ENCODE peak calls at places on chromosomes 7 and 10, in five cellular contexts. Y is HEK293T, O is GM12878, I is HepG2, D is SK-N-SH. F is an unnamed sample.

GRCh38 chr7:145978769-145979168 is 137.8 kb upstream of the CNTNAP2 start:
- DNase-seq in I (no peak), D (no peak), O (no peak), Y (no peak), F (no peak)

GRCh38 chr7:3916146-3916545 is 615.1 kb downstream of the SDK1 start:
- DNase-seq in Y (no peak), O (no peak), D (no peak), I (peak; percentile 40), F (no peak)

GRCh38 chr7:18384491-18385143 is 110.9 kb upstream of the HDAC9 start:
- DNase-seq in O (no peak), Y (no peak), I (no peak), D (no peak), F (no peak)

GRCh38 chr7:69476416-69476815 is 121.9 kb upstream of the AUTS2 start:
- DNase-seq in D (no peak), O (no peak), Y (no peak), I (no peak), F (no peak)

GRCh38 chr10:490891-491571 is 198.4 kb downstream of the DIP2C start:
- DNase-seq in D (peak; percentile 53), I (no peak), Y (no peak), O (no peak), F (no peak)

GRCh38 chr7:100867040-100867795 is at the start of gene TRIP6:
- DNase-seq in Y (peak; percentile 81), D (peak; percentile 59), I (no peak), O (no peak), F (peak; percentile 97)

GRCh38 chr10:99172130-99172738 is 63.4 kb downstream of the HPSE2 start:
- DNase-seq in Y (peak; percentile 62), O (no peak), I (peak; percentile 32), D (peak; percentile 72), F (peak; percentile 23)

GRCh38 chr7:418636-419280 is 100.9 kb downstream of the PDGFA start:
- DNase-seq in Y (no peak), O (no peak), I (no peak), D (peak; percentile 29), F (no peak)

GRCh38 chr7:146844405-146844804 is 727.8 kb downstream of the CNTNAP2 start:
- DNase-seq in O (no peak), Y (no peak), I (no peak), D (peak; percentile 70), F (no peak)

DNA sequence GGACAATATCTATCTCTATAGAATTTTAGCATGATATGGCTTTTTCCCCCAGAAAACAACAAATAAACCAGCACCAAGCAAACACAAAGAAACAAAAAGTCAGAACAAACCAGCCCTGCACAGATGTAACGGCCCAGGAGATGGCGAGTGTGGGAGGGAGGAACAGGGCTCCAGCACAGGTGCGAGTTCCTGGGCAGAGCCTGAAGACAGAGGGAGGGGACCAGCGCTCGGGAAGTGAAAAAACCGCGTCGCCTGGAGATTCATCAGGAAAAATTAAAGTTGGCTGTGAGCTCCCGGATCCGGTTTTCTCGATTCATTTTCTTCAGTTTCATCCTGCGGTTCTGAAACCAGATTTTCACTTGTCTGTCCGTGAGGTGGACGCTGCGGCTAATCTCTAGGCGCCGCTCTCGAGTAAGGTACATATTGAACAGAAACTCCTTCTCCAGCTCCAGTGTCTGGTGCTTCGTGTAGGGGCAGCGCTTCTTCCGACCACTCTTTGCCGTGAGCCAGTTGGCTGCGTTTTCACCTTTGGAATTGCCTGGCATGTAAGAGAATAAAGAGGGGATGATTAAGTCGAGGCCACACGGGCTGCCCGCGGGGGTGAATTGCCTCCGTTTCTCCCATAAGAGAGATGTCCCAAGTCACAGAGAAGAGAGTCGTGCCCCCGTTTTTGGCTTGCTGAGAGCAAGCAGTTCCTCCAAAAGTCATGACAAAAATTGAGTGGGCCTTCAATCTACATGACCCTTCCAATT is 2.3 kb downstream of the HOXA10 start:
- DNase-seq in Y (no peak), I (no peak), D (no peak), O (no peak), F (no peak)
- TF ChIP-seq FOXM1 in Y (no peak), I (no peak), D (no peak), O (no peak), F (no peak)

GRCh38 chr10:14071956-14072355 is 258.8 kb downstream of the FRMD4A start:
- DNase-seq in Y (no peak), I (no peak), D (no peak), O (no peak), F (no peak)

GRCh38 chr10:14072541-14072940 is 258.2 kb downstream of the FRMD4A start:
- DNase-seq in D (no peak), Y (no peak), I (no peak), O (no peak), F (no peak)

GRCh38 chr10:14068851-14069250 is 261.9 kb downstream of the FRMD4A start:
- DNase-seq in I (no peak), D (no peak), Y (no peak), O (no peak), F (no peak)

DNA sequence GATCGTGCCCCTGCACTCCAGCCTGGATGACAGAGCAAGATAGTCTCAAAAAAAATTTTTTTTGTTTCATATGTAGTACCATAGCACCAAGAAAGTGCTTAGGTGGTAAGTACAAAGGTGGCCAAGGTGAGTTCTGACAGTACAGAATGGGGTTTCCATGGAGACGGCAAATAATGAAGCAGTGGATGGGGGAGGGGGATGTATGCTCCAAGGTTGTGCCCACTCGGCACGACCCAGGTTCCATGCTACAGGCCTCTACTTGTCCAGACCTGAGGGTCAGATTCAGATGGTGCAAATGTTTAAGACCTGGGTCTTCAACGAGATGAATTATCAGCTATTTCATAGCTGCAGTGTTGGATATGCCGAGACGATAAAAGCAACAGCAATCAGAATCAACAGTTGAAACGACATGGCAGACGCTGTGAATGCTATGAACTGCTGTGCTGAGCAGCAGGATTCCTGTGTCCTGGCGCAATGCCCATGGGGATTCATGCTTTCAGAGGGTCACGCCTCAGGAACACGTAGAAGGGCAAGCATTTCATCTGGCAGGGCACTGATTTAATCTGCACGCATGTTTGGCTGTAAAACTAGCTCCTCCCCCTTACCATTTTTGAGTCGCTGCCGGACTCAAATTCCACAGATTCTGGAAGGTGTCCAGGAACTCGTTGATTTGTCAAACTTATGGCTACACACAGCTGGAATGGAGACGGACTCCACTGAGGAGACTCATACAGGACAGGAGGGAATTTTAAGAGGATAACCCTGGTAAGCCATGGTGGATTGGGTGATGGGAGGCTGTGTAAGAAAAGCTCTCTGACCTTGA is 256.5 kb downstream of the FRMD4A start:
- DNase-seq in Y (peak; percentile 57), D (peak; percentile 71), O (no peak), I (peak; percentile 27), F (no peak)
- TF ChIP-seq FOXM1 in Y (no peak), D (no peak), O (no peak), I (no peak), F (no peak)

GRCh38 chr10:79111427-79111826 is 42.7 kb downstream of the ZMIZ1 start:
- DNase-seq in I (peak; percentile 61), Y (no peak), O (no peak), D (no peak), F (no peak)
- TF ChIP-seq FOXM1 in I (no peak), Y (no peak), O (no peak), D (no peak), F (no peak)

DNA sequence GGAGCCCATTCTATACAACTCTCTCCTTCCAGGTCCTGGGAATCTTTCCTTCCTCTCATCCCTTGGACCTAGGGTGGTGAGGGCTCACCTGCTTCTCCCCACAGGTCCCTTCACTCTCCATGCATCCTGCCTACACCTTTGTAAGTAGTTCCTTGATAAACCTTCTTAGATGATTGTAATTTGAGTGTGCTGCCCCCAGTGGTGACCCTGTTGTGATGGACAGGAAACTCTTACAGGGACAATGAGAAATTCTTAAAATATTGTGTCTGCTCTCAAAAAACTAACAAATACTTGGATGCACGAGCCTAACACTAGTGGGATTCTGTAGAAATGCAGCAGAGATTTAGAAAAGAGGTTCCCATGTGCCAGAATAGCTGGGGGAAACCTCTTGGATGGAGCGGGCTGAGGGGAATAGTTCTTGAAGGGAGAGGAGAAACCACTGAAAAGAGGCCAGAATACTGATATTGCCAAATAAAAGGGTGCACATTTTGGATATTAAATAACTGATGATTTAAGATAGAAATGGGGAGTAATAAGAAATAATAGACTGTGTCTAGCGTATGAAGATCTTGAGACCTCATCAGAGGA is 6.7 kb upstream of the PAXIP1 start:
- DNase-seq in O (no peak), I (peak; percentile 18), D (peak; percentile 37), Y (peak; percentile 35), F (peak; percentile 58)
- TF ChIP-seq FOXM1 in O (no peak), I (no peak), D (no peak), Y (no peak), F (no peak)

GRCh38 chr7:108282427-108282996 is 152.4 kb upstream of the LAMB4 start:
- DNase-seq in O (no peak), Y (no peak), I (no peak), D (no peak), F (no peak)
- TF ChIP-seq FOXM1 in O (no peak), Y (no peak), I (no peak), D (no peak), F (no peak)

DNA sequence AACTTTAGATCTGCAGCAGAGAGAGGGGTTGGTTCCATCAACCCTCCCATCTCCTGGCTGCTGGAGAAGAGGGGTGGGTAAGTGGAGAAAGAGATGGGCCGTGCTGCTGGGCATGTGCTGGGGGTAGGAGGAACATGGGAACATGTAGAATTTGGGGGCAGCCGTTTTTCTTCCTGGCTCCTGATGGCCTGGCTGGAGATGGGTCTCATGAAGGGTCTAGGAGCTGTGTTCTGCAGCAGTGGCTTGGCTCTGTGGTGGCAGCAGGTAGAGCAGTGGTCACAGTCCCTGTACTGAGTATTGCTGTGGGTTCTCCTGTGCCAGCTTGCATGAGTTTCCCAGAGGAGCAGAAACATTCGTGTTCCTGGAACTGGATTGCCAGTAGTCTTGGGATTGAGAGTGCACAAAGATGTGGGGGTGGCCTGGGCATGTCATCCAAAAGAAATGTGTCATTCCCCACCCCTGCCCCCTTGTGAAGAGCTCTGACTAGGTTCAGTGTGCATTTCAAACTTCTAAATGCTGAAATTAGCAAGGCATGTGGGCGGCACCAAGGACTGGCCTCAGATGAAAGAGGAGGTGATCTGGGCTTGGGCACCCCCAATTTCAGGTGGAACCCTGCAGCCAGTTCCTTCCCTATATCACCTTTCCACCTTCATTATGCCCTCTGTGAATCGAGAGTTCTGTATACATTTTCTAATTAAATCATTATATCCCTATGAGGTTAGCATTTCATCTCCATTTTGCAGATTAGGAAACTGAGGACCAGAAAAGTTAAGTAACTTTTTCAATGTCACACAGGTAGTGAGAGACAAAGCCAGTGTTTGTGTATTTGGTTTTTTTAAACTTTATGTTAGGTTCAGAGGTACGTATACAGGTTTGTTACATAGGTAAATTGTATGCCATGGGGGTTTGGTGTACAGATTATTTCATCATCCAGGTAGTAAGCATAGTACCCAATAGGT is 2.1 kb downstream of the CHST3 start:
- DNase-seq in I (no peak), Y (no peak), D (no peak), O (no peak), F (no peak)
- TF ChIP-seq FOXM1 in I (no peak), Y (no peak), D (no peak), O (no peak), F (no peak)

GRCh38 chr7:94510582-94511456 is 1.2 kb downstream of the CASD1 start:
- DNase-seq in Y (peak; percentile 27), I (peak; percentile 31), O (no peak), D (peak; percentile 27), F (no peak)
- TF ChIP-seq FOXM1 in Y (no peak), I (no peak), O (no peak), D (no peak), F (no peak)

GRCh38 chr7:27520828-27521790 is 141.6 kb downstream of the HIBADH start:
- DNase-seq in O (no peak), D (no peak), I (no peak), Y (no peak), F (no peak)
- TF ChIP-seq FOXM1 in O (no peak), D (no peak), I (no peak), Y (no peak), F (no peak)